ENCODE peak calls at places on chromosomes 2 and 18, in four cellular contexts. H, Q, Z and T are unnamed samples.

GRCh38 chr18:26547302-26548143 is 830 bp downstream of the KCTD1 start:
- DNase-seq in Q (no peak), H (peak), Z (peak), T (peak)

GRCh38 chr18:49728542-49728941 is 84.8 kb downstream of the ACAA2 start:
- DNase-seq in H (peak), Z (no peak), Q (no peak), T (peak)

GRCh38 chr18:36335476-36336279 is 38.2 kb downstream of the FHOD3 start:
- DNase-seq in H (no peak), Q (no peak), Z (no peak), T (peak)

GRCh38 chr2:199798881-199799580 is 52.0 kb downstream of the FTCDNL1 start:
- DNase-seq in H (no peak), Q (no peak), Z (no peak), T (no peak)

GRCh38 chr18:61635901-61636528 is 256.8 kb downstream of the RNF152 start:
- DNase-seq in H (peak), Z (no peak), Q (no peak), T (peak)

GRCh38 chr2:112821142-112821541 is 15.4 kb downstream of the IL1B start:
- DNase-seq in Z (no peak), Q (no peak), H (no peak), T (no peak)

GRCh38 chr2:88865801-88866353 is 174.4 kb downstream of the RPIA start:
- DNase-seq in Q (no peak), Z (no peak), H (no peak), T (no peak)

GRCh38 chr18:54149078-54149697 is 75.3 kb downstream of the MBD2 start:
- DNase-seq in H (peak), Q (no peak), Z (no peak), T (peak)

GRCh38 chr2:22880161-22880560 is 504.8 kb upstream of the KLHL29 start:
- DNase-seq in Q (no peak), Z (no peak), H (no peak), T (no peak)

GRCh38 chr2:54942373-54942772 is 107.9 kb downstream of the RTN4 start:
- DNase-seq in Z (peak), H (no peak), Q (no peak), T (no peak)

GRCh38 chr2:200221055-200221692 is 85.3 kb upstream of the SPATS2L start:
- DNase-seq in H (no peak), Q (no peak), Z (no peak), T (no peak)

DNA sequence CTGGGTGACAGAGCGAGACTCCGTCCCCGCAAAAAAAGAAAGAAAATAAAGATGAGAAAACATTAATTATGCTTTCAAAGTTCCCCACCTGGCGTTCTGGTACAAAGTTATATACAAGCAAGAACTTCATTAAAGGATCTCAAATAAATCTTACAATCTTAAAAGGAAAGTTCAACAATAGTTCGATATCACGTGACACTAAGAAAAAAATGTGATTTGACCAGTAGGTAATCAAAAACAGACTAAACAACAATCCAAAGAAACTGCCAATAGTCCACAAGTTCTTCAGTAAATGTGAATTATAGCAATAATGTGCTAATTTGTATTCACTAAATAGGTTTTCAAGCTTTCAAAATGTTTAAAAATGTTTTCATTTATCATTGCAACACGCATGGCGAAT is 130.4 kb downstream of the NRXN1 start:
- DNase-seq in Q (no peak), H (no peak), Z (no peak), T (no peak)
- H3K27ac ChIP-seq in Q (no peak), H (no peak), Z (no peak), T (no peak)

DNA sequence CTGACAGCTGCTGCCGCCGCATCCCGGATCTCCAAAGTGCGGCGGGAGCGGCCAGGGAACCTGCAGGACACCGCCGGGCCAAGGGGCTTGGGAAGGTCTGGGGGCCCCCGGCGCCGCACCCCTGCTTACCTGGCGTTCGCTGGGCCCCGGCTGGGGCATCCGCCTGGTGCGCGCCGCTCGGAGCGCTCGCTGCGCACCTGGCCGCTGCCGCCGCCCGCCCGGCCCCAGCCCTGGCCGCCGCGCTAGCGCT is 321 bp downstream of the ATP8B1 start:
- DNase-seq in Q (no peak), Z (peak), H (no peak), T (no peak)
- H3K4me3 ChIP-seq in Q (no peak), Z (peak), H (peak), T (peak)

GRCh38 chr2:58122040-58122439 is 75.4 kb downstream of the VRK2 start:
- DNase-seq in Q (no peak), Z (no peak), H (no peak), T (no peak)
- H3K27ac ChIP-seq in Q (no peak), Z (no peak), H (no peak), T (no peak)

GRCh38 chr2:81647715-81648114 is 1343.2 kb upstream of the LRRTM1 start:
- DNase-seq in H (no peak), Q (no peak), Z (no peak), T (no peak)
- H3K4me3 ChIP-seq in H (no peak), Q (no peak), Z (no peak), T (no peak)